ENCODE peak calls at places on chromosomes 2 and 18, in five cellular contexts. One of them, this sample, is unnamed.

GRCh38 chr2:182404102-182404501 is 22.7 kb downstream of the PDE1A start:
- DNase-seq in transverse colon: no peak
- DNase-seq in OCI-LY7: no peak
- DNase-seq in psoas muscle: no peak
- DNase-seq in fibroblast of lung: peak; percentile 65
- DNase-seq in this sample: no peak

GRCh38 chr2:68734688-68735525 is at the start of gene ARHGAP25:
- DNase-seq in transverse colon: peak; percentile 31
- DNase-seq in psoas muscle: no peak
- DNase-seq in fibroblast of lung: no peak
- DNase-seq in OCI-LY7: peak; percentile 85
- DNase-seq in this sample: no peak

GRCh38 chr2:17813742-17814458 is 2.4 kb upstream of the MSGN1 start:
- DNase-seq in transverse colon: no peak
- DNase-seq in OCI-LY7: peak; percentile 84
- DNase-seq in psoas muscle: peak; percentile 42
- DNase-seq in fibroblast of lung: peak; percentile 18
- DNase-seq in this sample: peak; percentile 86

GRCh38 chr2:126634273-126634861 is 21.6 kb upstream of the GYPC start:
- DNase-seq in OCI-LY7: peak; percentile 29
- DNase-seq in fibroblast of lung: peak; percentile 1
- DNase-seq in psoas muscle: no peak
- DNase-seq in transverse colon: peak; percentile 23
- DNase-seq in this sample: peak; percentile 8

GRCh38 chr2:39534095-39534711 is 97.1 kb upstream of the MAP4K3 start:
- DNase-seq in psoas muscle: no peak
- DNase-seq in transverse colon: no peak
- DNase-seq in OCI-LY7: no peak
- DNase-seq in fibroblast of lung: peak; percentile 45
- DNase-seq in this sample: no peak

GRCh38 chr18:55779461-55779710 is 191.4 kb upstream of the TCF4 start:
- DNase-seq in OCI-LY7: no peak
- DNase-seq in psoas muscle: peak; percentile 36
- DNase-seq in transverse colon: no peak
- DNase-seq in fibroblast of lung: no peak
- DNase-seq in this sample: peak; percentile 62

GRCh38 chr2:209473930-209474419 is 50.1 kb downstream of the MAP2 start:
- DNase-seq in fibroblast of lung: peak; percentile 98
- DNase-seq in transverse colon: no peak
- DNase-seq in psoas muscle: no peak
- DNase-seq in OCI-LY7: no peak
- DNase-seq in this sample: no peak

GRCh38 chr2:97747716-97748115 is 34.3 kb downstream of the ZAP70 start:
- DNase-seq in psoas muscle: no peak
- DNase-seq in transverse colon: no peak
- DNase-seq in OCI-LY7: no peak
- DNase-seq in fibroblast of lung: peak; percentile 85
- DNase-seq in this sample: no peak

DNA sequence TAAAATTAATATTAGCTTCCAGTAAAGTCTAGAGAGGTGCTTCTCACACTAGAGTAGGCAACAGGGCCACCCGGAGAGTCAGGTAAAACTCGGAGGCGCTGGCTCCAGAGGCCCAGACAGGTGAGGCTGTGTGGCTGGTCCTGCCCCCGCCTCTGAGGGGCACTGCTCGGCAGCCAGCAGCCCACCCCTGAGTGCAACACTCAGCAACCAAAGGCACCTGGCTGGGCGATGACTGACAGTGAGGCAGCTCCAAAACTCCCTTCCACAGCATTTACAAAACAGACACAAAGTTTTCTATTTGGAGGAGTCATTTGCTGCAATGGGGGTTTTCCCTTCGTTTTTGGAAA is 138.8 kb upstream of the ID2 start:
- DNase-seq in fibroblast of lung: no peak
- DNase-seq in psoas muscle: no peak
- DNase-seq in OCI-LY7: peak; percentile 63
- DNase-seq in transverse colon: no peak
- DNase-seq in this sample: no peak
- H3K4me1 ChIP-seq in fibroblast of lung: peaks cover 10% of the 10 kb centered on the region
- H3K4me1 ChIP-seq in psoas muscle: no peaks in the 10 kb centered on the region
- H3K4me1 ChIP-seq in OCI-LY7: peaks cover 100% of the 10 kb centered on the region
- H3K4me1 ChIP-seq in transverse colon: peaks cover 13% of the 10 kb centered on the region
- H3K4me1 ChIP-seq in this sample: peaks cover 45% of the 10 kb centered on the region

DNA sequence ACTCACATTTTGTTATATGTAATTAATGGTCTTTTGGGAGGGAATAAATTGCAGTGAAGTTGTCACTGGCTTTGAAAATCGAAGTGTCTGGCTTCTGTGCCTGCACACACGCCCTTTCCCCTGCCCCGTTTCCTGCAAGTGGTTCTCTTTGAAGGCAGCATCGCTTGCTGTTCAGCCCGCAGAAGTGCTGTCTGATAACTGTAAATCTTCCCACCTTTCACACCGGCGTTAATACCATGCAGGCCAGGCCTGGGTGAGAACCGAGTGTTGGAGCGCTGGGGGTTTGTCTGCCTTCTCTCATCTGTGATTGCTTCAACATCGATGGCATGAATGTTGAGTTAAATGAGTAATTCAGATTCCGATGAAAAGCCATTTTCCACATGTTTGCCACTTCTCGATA is 37.9 kb upstream of the RPL31 start:
- DNase-seq in fibroblast of lung: no peak
- DNase-seq in OCI-LY7: no peak
- DNase-seq in psoas muscle: no peak
- DNase-seq in transverse colon: no peak
- DNase-seq in this sample: no peak
- H3K4me3 ChIP-seq in fibroblast of lung: no peak overlapping the region
- H3K4me3 ChIP-seq in OCI-LY7: no peak overlapping the region
- H3K4me3 ChIP-seq in psoas muscle: no peak overlapping the region
- H3K4me3 ChIP-seq in transverse colon: no peak overlapping the region
- H3K4me3 ChIP-seq in this sample: no peak overlapping the region

GRCh38 chr2:202423139-202423538 is 47.0 kb downstream of the BMPR2 start:
- DNase-seq in fibroblast of lung: no peak
- DNase-seq in psoas muscle: no peak
- DNase-seq in transverse colon: no peak
- DNase-seq in OCI-LY7: no peak
- DNase-seq in this sample: no peak
- TF ChIP-seq CTCF in fibroblast of lung: no peak
- TF ChIP-seq CTCF in psoas muscle: no peak
- TF ChIP-seq CTCF in transverse colon: no peak
- TF ChIP-seq CTCF in OCI-LY7: no peak
- TF ChIP-seq CTCF in this sample: no peak

GRCh38 chr2:127641133-127641532 is 4.8 kb upstream of the GPR17 start:
- DNase-seq in psoas muscle: no peak
- DNase-seq in transverse colon: no peak
- DNase-seq in fibroblast of lung: no peak
- DNase-seq in OCI-LY7: no peak
- DNase-seq in this sample: no peak
- H3K4me1 ChIP-seq in psoas muscle: peaks cover 13% of the 10 kb centered on the region
- H3K4me1 ChIP-seq in transverse colon: peaks cover 4% of the 10 kb centered on the region
- H3K4me1 ChIP-seq in fibroblast of lung: peaks cover 9% of the 10 kb centered on the region
- H3K4me1 ChIP-seq in OCI-LY7: peaks cover 11% of the 10 kb centered on the region
- H3K4me1 ChIP-seq in this sample: peaks cover 6% of the 10 kb centered on the region

GRCh38 chr2:234935311-234935710 is 16.5 kb upstream of the SH3BP4 start:
- DNase-seq in transverse colon: no peak
- DNase-seq in OCI-LY7: no peak
- DNase-seq in fibroblast of lung: no peak
- DNase-seq in psoas muscle: no peak
- DNase-seq in this sample: no peak

GRCh38 chr2:234930397-234930796 is 21.4 kb upstream of the SH3BP4 start:
- DNase-seq in transverse colon: no peak
- DNase-seq in fibroblast of lung: no peak
- DNase-seq in OCI-LY7: no peak
- DNase-seq in psoas muscle: no peak
- DNase-seq in this sample: no peak

GRCh38 chr2:234931369-234931768 is 20.4 kb upstream of the SH3BP4 start:
- DNase-seq in fibroblast of lung: no peak
- DNase-seq in psoas muscle: no peak
- DNase-seq in transverse colon: no peak
- DNase-seq in OCI-LY7: no peak
- DNase-seq in this sample: no peak

GRCh38 chr2:234929002-234929401 is 22.8 kb upstream of the SH3BP4 start:
- DNase-seq in transverse colon: no peak
- DNase-seq in psoas muscle: no peak
- DNase-seq in fibroblast of lung: no peak
- DNase-seq in OCI-LY7: no peak
- DNase-seq in this sample: no peak

GRCh38 chr2:234932591-234933168 is 19.1 kb upstream of the SH3BP4 start:
- DNase-seq in OCI-LY7: no peak
- DNase-seq in psoas muscle: no peak
- DNase-seq in transverse colon: no peak
- DNase-seq in fibroblast of lung: no peak
- DNase-seq in this sample: peak; percentile 52
- H3K4me3 ChIP-seq in OCI-LY7: no peak overlapping the region
- H3K4me3 ChIP-seq in psoas muscle: no peak overlapping the region
- H3K4me3 ChIP-seq in transverse colon: no peak overlapping the region
- H3K4me3 ChIP-seq in fibroblast of lung: no peak overlapping the region
- H3K4me3 ChIP-seq in this sample: peak overlapping the region; percentile 31

GRCh38 chr2:130951018-130951417 is 114.3 kb downstream of the ARHGEF4 start:
- DNase-seq in psoas muscle: no peak
- DNase-seq in fibroblast of lung: no peak
- DNase-seq in OCI-LY7: no peak
- DNase-seq in transverse colon: no peak
- DNase-seq in this sample: no peak

GRCh38 chr2:130957920-130958319 is 121.2 kb downstream of the ARHGEF4 start:
- DNase-seq in OCI-LY7: no peak
- DNase-seq in transverse colon: no peak
- DNase-seq in psoas muscle: no peak
- DNase-seq in fibroblast of lung: no peak
- DNase-seq in this sample: no peak

GRCh38 chr2:130949954-130950353 is 113.2 kb downstream of the ARHGEF4 start:
- DNase-seq in transverse colon: no peak
- DNase-seq in psoas muscle: no peak
- DNase-seq in OCI-LY7: no peak
- DNase-seq in fibroblast of lung: no peak
- DNase-seq in this sample: no peak

DNA sequence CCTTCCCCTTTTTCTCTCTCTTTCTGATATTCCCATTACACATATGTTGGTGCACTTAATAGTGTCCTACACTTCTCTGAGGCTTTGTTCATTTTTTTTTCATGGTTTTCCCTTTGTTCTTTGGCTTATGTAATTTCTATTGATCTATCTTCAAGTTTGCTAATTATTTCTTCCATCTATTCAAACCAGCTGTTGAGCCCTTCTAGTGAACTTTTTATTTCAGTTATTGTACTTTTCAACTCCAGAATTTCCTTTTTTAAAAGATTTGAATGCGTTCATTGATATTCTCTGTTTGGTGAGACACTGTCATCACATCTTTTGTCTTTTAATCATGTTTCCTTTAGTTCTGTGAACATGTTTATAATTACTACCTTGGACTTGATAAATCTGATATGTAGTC is 118.2 kb downstream of the ARHGEF4 start:
- DNase-seq in fibroblast of lung: no peak
- DNase-seq in psoas muscle: no peak
- DNase-seq in transverse colon: no peak
- DNase-seq in OCI-LY7: no peak
- DNase-seq in this sample: no peak
- TF ChIP-seq CTCF in fibroblast of lung: no peak
- TF ChIP-seq CTCF in psoas muscle: no peak
- TF ChIP-seq CTCF in transverse colon: no peak
- TF ChIP-seq CTCF in OCI-LY7: no peak
- TF ChIP-seq CTCF in this sample: no peak

GRCh38 chr2:69827796-69828540 is 1.5 kb upstream of the GMCL1 start:
- DNase-seq in psoas muscle: peak; percentile 25
- DNase-seq in fibroblast of lung: peak; percentile 32
- DNase-seq in transverse colon: no peak
- DNase-seq in OCI-LY7: no peak
- DNase-seq in this sample: no peak

GRCh38 chr2:69829243-69830044 is at the start of gene GMCL1:
- DNase-seq in psoas muscle: peak; percentile 98
- DNase-seq in transverse colon: peak; percentile 99
- DNase-seq in fibroblast of lung: peak; percentile 93
- DNase-seq in OCI-LY7: peak; percentile 98
- DNase-seq in this sample: peak; percentile 92

GRCh38 chr2:69831354-69831905 is 2.0 kb downstream of the GMCL1 start:
- DNase-seq in psoas muscle: no peak
- DNase-seq in transverse colon: no peak
- DNase-seq in OCI-LY7: no peak
- DNase-seq in fibroblast of lung: peak; percentile 71
- DNase-seq in this sample: no peak

GRCh38 chr2:69828913-69829242 is 582 bp upstream of the GMCL1 start:
- DNase-seq in transverse colon: no peak
- DNase-seq in psoas muscle: no peak
- DNase-seq in OCI-LY7: no peak
- DNase-seq in fibroblast of lung: no peak
- DNase-seq in this sample: no peak

GRCh38 chr2:69830045-69830905 is 815 bp downstream of the GMCL1 start:
- DNase-seq in OCI-LY7: peak; percentile 53
- DNase-seq in transverse colon: peak; percentile 60
- DNase-seq in fibroblast of lung: peak; percentile 29
- DNase-seq in psoas muscle: peak; percentile 30
- DNase-seq in this sample: peak; percentile 10
- H3K4me1 ChIP-seq in OCI-LY7: peaks cover 27% of the 10 kb centered on the region
- H3K4me1 ChIP-seq in transverse colon: peaks cover 14% of the 10 kb centered on the region
- H3K4me1 ChIP-seq in fibroblast of lung: no peaks in the 10 kb centered on the region
- H3K4me1 ChIP-seq in psoas muscle: peaks cover 29% of the 10 kb centered on the region
- H3K4me1 ChIP-seq in this sample: no peaks in the 10 kb centered on the region

GRCh38 chr2:50006327-50006726 is 852.0 kb upstream of the FSHR start:
- DNase-seq in psoas muscle: no peak
- DNase-seq in fibroblast of lung: no peak
- DNase-seq in OCI-LY7: no peak
- DNase-seq in transverse colon: no peak
- DNase-seq in this sample: no peak

GRCh38 chr2:50004667-50005066 is 850.4 kb upstream of the FSHR start:
- DNase-seq in transverse colon: no peak
- DNase-seq in psoas muscle: no peak
- DNase-seq in fibroblast of lung: peak; percentile 2
- DNase-seq in OCI-LY7: no peak
- DNase-seq in this sample: no peak
- H3K4me3 ChIP-seq in transverse colon: no peak overlapping the region
- H3K4me3 ChIP-seq in psoas muscle: no peak overlapping the region
- H3K4me3 ChIP-seq in fibroblast of lung: no peak overlapping the region
- H3K4me3 ChIP-seq in OCI-LY7: no peak overlapping the region
- H3K4me3 ChIP-seq in this sample: no peak overlapping the region

This sample was measured in BE2C.